ENCODE peak calls at places on chromosomes 6 and 20, in eight cellular contexts. One of them, this sample, is unnamed. For H3K4me1, the result is how much of the 10 kb centered on the place peaks cover.

GRCh38 chr6:41584668-41585205 is 38.6 kb downstream of the FOXP4 start:
- DNase-seq in right cardiac atrium: no peak
- DNase-seq in CD4-positive, CD25-positive, alpha-beta regulatory T cell: no peak
- DNase-seq in A673: no peak
- DNase-seq in transverse colon: peak
- DNase-seq in adrenal gland: no peak
- DNase-seq in thoracic aorta: no peak
- DNase-seq in breast epithelium: peak
- DNase-seq in this sample: no peak

GRCh38 chr20:44959082-44959895 is 908 bp downstream of the TOMM34 start:
- DNase-seq in right cardiac atrium: no peak
- DNase-seq in CD4-positive, CD25-positive, alpha-beta regulatory T cell: peak
- DNase-seq in A673: peak
- DNase-seq in transverse colon: peak
- DNase-seq in adrenal gland: peak
- DNase-seq in thoracic aorta: peak
- DNase-seq in breast epithelium: no peak
- DNase-seq in this sample: no peak

GRCh38 chr6:47698342-47698787 is at the start of gene ADGRF4:
- DNase-seq in right cardiac atrium: no peak
- DNase-seq in CD4-positive, CD25-positive, alpha-beta regulatory T cell: no peak
- DNase-seq in A673: no peak
- DNase-seq in transverse colon: peak
- DNase-seq in adrenal gland: peak
- DNase-seq in thoracic aorta: no peak
- DNase-seq in breast epithelium: no peak
- DNase-seq in this sample: no peak

GRCh38 chr6:27684264-27685211 is 211.6 kb upstream of the ZNF184 start:
- DNase-seq in right cardiac atrium: no peak
- DNase-seq in CD4-positive, CD25-positive, alpha-beta regulatory T cell: peak
- DNase-seq in A673: peak
- DNase-seq in transverse colon: peak
- DNase-seq in adrenal gland: peak
- DNase-seq in thoracic aorta: no peak
- DNase-seq in breast epithelium: no peak
- DNase-seq in this sample: peak

GRCh38 chr6:33419580-33420492 is at the start of gene SYNGAP1:
- DNase-seq in right cardiac atrium: peak
- DNase-seq in CD4-positive, CD25-positive, alpha-beta regulatory T cell: peak
- DNase-seq in A673: peak
- DNase-seq in transverse colon: peak
- DNase-seq in adrenal gland: peak
- DNase-seq in thoracic aorta: no peak
- DNase-seq in breast epithelium: no peak
- DNase-seq in this sample: peak

GRCh38 chr6:36968266-36968977 is 13.9 kb downstream of the PI16 start:
- DNase-seq in right cardiac atrium: peak
- DNase-seq in CD4-positive, CD25-positive, alpha-beta regulatory T cell: no peak
- DNase-seq in A673: no peak
- DNase-seq in transverse colon: peak
- DNase-seq in adrenal gland: no peak
- DNase-seq in thoracic aorta: no peak
- DNase-seq in breast epithelium: no peak
- DNase-seq in this sample: peak

GRCh38 chr20:23264545-23264944 is 86.0 kb upstream of the NXT1 start:
- DNase-seq in right cardiac atrium: no peak
- DNase-seq in CD4-positive, CD25-positive, alpha-beta regulatory T cell: no peak
- DNase-seq in A673: no peak
- DNase-seq in transverse colon: no peak
- DNase-seq in adrenal gland: no peak
- DNase-seq in thoracic aorta: no peak
- DNase-seq in breast epithelium: no peak
- DNase-seq in this sample: no peak

GRCh38 chr20:30168025-30168799 is 1089.3 kb upstream of the DEFB115 start:
- DNase-seq in right cardiac atrium: peak
- DNase-seq in CD4-positive, CD25-positive, alpha-beta regulatory T cell: no peak
- DNase-seq in A673: no peak
- DNase-seq in transverse colon: no peak
- DNase-seq in adrenal gland: peak
- DNase-seq in thoracic aorta: no peak
- DNase-seq in breast epithelium: no peak
- DNase-seq in this sample: peak

DNA sequence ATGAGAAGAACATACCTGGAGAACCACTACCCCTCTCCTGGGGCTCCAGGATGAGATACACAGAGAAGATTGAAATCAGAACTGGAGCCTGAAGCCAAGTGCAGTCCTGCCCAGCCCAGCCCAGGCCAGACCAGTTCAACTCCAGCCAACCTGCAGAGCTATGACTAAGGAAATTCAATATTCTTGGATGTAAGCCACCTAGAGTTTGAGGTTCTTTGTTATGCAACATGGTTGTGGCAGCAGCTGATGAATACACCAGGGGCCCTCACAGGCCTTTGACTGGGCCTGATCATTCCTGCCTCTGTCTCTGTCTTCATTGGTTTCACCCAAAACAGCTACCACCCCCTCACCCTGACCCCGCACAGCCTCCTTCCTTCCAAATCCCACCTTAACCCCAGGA is 167.8 kb downstream of the LRFN2 start:
- DNase-seq in right cardiac atrium: no peak
- DNase-seq in CD4-positive, CD25-positive, alpha-beta regulatory T cell: no peak
- DNase-seq in A673: no peak
- DNase-seq in transverse colon: no peak
- DNase-seq in adrenal gland: peak
- DNase-seq in thoracic aorta: no peak
- DNase-seq in breast epithelium: no peak
- DNase-seq in this sample: no peak
- H3K4me1 ChIP-seq in right cardiac atrium: under half
- H3K4me1 ChIP-seq in CD4-positive, CD25-positive, alpha-beta regulatory T cell: under half
- H3K4me1 ChIP-seq in A673: under half
- H3K4me1 ChIP-seq in transverse colon: under half
- H3K4me1 ChIP-seq in adrenal gland: under half
- H3K4me1 ChIP-seq in thoracic aorta: under half
- H3K4me1 ChIP-seq in breast epithelium: under half
- H3K4me1 ChIP-seq in this sample: under half

GRCh38 chr6:160995271-160995670 is 3.7 kb downstream of the MAP3K4 start:
- DNase-seq in right cardiac atrium: no peak
- DNase-seq in CD4-positive, CD25-positive, alpha-beta regulatory T cell: no peak
- DNase-seq in A673: no peak
- DNase-seq in transverse colon: no peak
- DNase-seq in adrenal gland: no peak
- DNase-seq in thoracic aorta: no peak
- DNase-seq in breast epithelium: no peak
- DNase-seq in this sample: no peak

GRCh38 chr6:160987265-160987664 is 4.3 kb upstream of the MAP3K4 start:
- DNase-seq in right cardiac atrium: no peak
- DNase-seq in CD4-positive, CD25-positive, alpha-beta regulatory T cell: no peak
- DNase-seq in A673: no peak
- DNase-seq in transverse colon: no peak
- DNase-seq in adrenal gland: no peak
- DNase-seq in thoracic aorta: no peak
- DNase-seq in breast epithelium: no peak
- DNase-seq in this sample: no peak

GRCh38 chr6:160992323-160993314 is 1.1 kb downstream of the MAP3K4 start:
- DNase-seq in right cardiac atrium: no peak
- DNase-seq in CD4-positive, CD25-positive, alpha-beta regulatory T cell: peak
- DNase-seq in A673: peak
- DNase-seq in transverse colon: peak
- DNase-seq in adrenal gland: peak
- DNase-seq in thoracic aorta: no peak
- DNase-seq in breast epithelium: peak
- DNase-seq in this sample: peak

GRCh38 chr6:160990847-160991410 is 640 bp upstream of the MAP3K4 start:
- DNase-seq in right cardiac atrium: no peak
- DNase-seq in CD4-positive, CD25-positive, alpha-beta regulatory T cell: no peak
- DNase-seq in A673: no peak
- DNase-seq in transverse colon: no peak
- DNase-seq in adrenal gland: no peak
- DNase-seq in thoracic aorta: no peak
- DNase-seq in breast epithelium: no peak
- DNase-seq in this sample: no peak

DNA sequence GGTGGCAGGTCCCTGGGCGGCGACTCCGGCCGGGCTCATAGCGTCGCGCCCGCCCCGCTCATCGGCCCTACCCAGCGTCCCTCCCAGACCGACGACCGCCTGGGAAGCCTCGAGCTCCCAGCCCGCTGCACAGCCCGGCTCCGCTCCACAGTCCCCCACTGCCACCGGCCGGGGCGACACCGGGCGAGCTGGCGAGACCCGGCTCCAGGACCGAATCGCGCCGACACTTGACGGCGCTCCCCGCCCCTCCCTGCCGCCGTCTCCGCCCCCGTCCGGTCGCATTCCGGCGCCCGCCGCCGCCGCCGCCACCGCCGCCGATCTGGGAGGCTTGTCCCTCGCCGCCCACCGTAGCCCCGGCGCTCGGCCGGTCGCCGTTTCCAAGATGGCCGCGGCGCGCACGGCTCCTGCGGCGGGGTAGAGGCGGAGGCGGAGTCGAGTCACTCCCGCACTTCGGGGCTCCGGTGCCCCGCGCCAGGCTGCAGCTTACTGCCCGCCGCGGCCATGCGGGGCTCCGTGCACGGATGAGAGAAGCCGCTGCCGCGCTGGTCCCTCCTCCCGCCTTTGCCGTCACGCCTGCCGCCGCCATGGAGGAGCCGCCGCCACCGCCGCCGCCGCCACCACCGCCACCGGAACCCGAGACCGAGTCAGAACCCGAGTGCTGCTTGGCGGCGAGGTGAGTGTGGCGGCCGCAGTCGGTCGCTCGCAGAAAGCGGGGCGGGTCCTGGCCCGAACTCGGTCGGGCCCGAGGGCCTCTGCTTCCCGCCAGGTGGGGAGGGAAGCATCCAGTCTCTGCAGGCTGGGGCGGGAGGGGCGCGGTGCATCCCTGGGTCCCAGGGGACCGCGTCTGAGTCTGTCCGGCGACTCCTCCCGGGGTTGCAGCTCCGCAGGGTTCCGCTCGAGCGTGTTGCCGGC is at the start of gene MAP3K4:
- DNase-seq in right cardiac atrium: peak
- DNase-seq in CD4-positive, CD25-positive, alpha-beta regulatory T cell: peak
- DNase-seq in A673: peak
- DNase-seq in transverse colon: peak
- DNase-seq in adrenal gland: peak
- DNase-seq in thoracic aorta: peak
- DNase-seq in breast epithelium: peak
- DNase-seq in this sample: peak
- H3K4me1 ChIP-seq in right cardiac atrium: under half
- H3K4me1 ChIP-seq in CD4-positive, CD25-positive, alpha-beta regulatory T cell: under half
- H3K4me1 ChIP-seq in A673: under half
- H3K4me1 ChIP-seq in transverse colon: under half
- H3K4me1 ChIP-seq in adrenal gland: under half
- H3K4me1 ChIP-seq in thoracic aorta: under half
- H3K4me1 ChIP-seq in breast epithelium: under half
- H3K4me1 ChIP-seq in this sample: under half

GRCh38 chr6:139533573-139534471 is 159.4 kb upstream of the CITED2 start:
- DNase-seq in right cardiac atrium: no peak
- DNase-seq in CD4-positive, CD25-positive, alpha-beta regulatory T cell: no peak
- DNase-seq in A673: peak
- DNase-seq in transverse colon: peak
- DNase-seq in adrenal gland: no peak
- DNase-seq in thoracic aorta: no peak
- DNase-seq in breast epithelium: no peak
- DNase-seq in this sample: no peak

GRCh38 chr6:139531716-139532115 is 157.3 kb upstream of the CITED2 start:
- DNase-seq in right cardiac atrium: no peak
- DNase-seq in CD4-positive, CD25-positive, alpha-beta regulatory T cell: no peak
- DNase-seq in A673: no peak
- DNase-seq in transverse colon: no peak
- DNase-seq in adrenal gland: no peak
- DNase-seq in thoracic aorta: no peak
- DNase-seq in breast epithelium: no peak
- DNase-seq in this sample: no peak

GRCh38 chr6:139533166-139533565 is 158.7 kb upstream of the CITED2 start:
- DNase-seq in right cardiac atrium: no peak
- DNase-seq in CD4-positive, CD25-positive, alpha-beta regulatory T cell: no peak
- DNase-seq in A673: no peak
- DNase-seq in transverse colon: no peak
- DNase-seq in adrenal gland: no peak
- DNase-seq in thoracic aorta: no peak
- DNase-seq in breast epithelium: no peak
- DNase-seq in this sample: no peak

GRCh38 chr6:139536751-139537617 is 162.5 kb upstream of the CITED2 start:
- DNase-seq in right cardiac atrium: no peak
- DNase-seq in CD4-positive, CD25-positive, alpha-beta regulatory T cell: no peak
- DNase-seq in A673: no peak
- DNase-seq in transverse colon: peak
- DNase-seq in adrenal gland: no peak
- DNase-seq in thoracic aorta: no peak
- DNase-seq in breast epithelium: no peak
- DNase-seq in this sample: no peak

DNA sequence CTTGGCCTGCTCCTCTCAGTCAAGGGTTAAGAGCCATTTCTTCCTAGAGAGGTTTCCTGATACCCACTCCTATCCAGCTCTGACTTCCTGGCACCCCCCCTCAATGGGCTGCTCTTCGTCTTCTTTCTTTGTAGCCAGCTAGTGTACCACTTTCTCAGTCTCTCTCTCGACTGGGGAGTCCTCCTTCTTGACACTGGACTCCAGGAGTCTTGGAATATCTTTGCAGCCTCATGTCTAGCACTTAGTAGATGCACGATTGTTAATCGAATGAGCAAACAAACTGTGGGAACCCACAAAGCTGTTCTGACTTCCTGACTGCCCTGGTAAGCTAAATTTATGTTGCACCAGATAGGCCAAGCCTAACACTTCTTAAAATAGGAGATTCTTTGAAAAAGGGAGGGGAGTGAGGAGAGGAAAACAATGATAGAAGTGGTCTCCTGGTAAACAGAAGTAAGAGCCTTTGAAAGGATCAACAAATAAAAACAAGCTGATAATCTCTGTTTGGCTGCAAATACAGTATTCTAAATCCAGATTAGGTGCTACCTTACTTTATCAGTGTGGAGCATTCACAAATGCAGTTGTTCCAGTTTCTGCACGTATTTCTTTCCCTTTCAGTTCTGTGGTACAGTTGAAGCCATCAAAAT is 160.1 kb upstream of the CITED2 start:
- DNase-seq in right cardiac atrium: no peak
- DNase-seq in CD4-positive, CD25-positive, alpha-beta regulatory T cell: peak
- DNase-seq in A673: no peak
- DNase-seq in transverse colon: no peak
- DNase-seq in adrenal gland: no peak
- DNase-seq in thoracic aorta: no peak
- DNase-seq in breast epithelium: no peak
- DNase-seq in this sample: no peak
- H3K4me1 ChIP-seq in right cardiac atrium: under half
- H3K4me1 ChIP-seq in CD4-positive, CD25-positive, alpha-beta regulatory T cell: under half
- H3K4me1 ChIP-seq in A673: under half
- H3K4me1 ChIP-seq in transverse colon: half or more
- H3K4me1 ChIP-seq in adrenal gland: under half
- H3K4me1 ChIP-seq in thoracic aorta: under half
- H3K4me1 ChIP-seq in breast epithelium: under half
- H3K4me1 ChIP-seq in this sample: under half

DNA sequence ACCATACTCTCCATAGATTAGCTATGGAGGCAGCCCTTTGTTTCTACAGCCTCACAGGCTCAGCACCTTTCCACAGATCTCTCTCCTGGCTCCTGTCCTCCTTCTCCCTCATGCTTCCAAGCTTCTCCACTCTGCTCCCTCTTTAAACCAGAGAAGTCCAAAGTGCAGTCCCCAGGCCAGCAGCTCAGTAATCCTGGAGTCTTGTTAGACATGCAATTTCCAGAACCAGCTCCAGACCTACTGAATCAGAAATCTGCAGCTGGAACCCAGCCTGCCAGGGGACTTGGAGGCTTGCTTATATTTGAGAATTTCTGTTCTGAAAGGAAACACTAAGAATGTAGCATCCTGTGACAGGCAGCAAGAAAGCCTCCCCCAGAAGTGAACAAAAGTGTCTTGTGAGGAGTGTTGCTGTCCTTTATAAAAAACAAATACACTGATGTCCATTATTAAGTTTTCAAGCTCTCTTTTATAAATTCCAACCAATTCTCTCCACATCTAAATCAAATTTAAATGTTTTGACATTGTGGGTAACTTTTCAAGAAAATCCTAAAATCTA is 438.1 kb downstream of the BCKDHB start:
- DNase-seq in right cardiac atrium: peak
- DNase-seq in CD4-positive, CD25-positive, alpha-beta regulatory T cell: no peak
- DNase-seq in A673: no peak
- DNase-seq in transverse colon: no peak
- DNase-seq in adrenal gland: no peak
- DNase-seq in thoracic aorta: no peak
- DNase-seq in breast epithelium: no peak
- DNase-seq in this sample: no peak
- H3K4me1 ChIP-seq in right cardiac atrium: under half
- H3K4me1 ChIP-seq in CD4-positive, CD25-positive, alpha-beta regulatory T cell: under half
- H3K4me1 ChIP-seq in A673: under half
- H3K4me1 ChIP-seq in transverse colon: under half
- H3K4me1 ChIP-seq in adrenal gland: under half
- H3K4me1 ChIP-seq in thoracic aorta: under half
- H3K4me1 ChIP-seq in breast epithelium: under half
- H3K4me1 ChIP-seq in this sample: under half